ENCODE peak calls at places on chromosomes 2 and 18, in five cellular contexts. One of them, this sample, is unnamed.

GRCh38 chr2:203873921-203874631 is 6.5 kb downstream of the CTLA4 start:
- DNase-seq in upper lobe of right lung: no peak
- DNase-seq in fibroblast of lung: no peak
- DNase-seq in endothelial cell of umbilical vein: no peak
- DNase-seq in right atrium auricular region: no peak
- DNase-seq in this sample: no peak

GRCh38 chr18:72419914-72420313 is 124.2 kb downstream of the CBLN2 start:
- DNase-seq in upper lobe of right lung: no peak
- DNase-seq in fibroblast of lung: peak; percentile 63
- DNase-seq in right atrium auricular region: no peak
- DNase-seq in endothelial cell of umbilical vein: no peak
- DNase-seq in this sample: no peak

GRCh38 chr2:178309541-178309940 is 115.2 kb downstream of the OSBPL6 start:
- DNase-seq in right atrium auricular region: no peak
- DNase-seq in upper lobe of right lung: no peak
- DNase-seq in fibroblast of lung: no peak
- DNase-seq in endothelial cell of umbilical vein: peak; percentile 14
- DNase-seq in this sample: no peak

GRCh38 chr2:9652898-9653479 is 22.2 kb upstream of the YWHAQ start:
- DNase-seq in endothelial cell of umbilical vein: no peak
- DNase-seq in upper lobe of right lung: no peak
- DNase-seq in right atrium auricular region: no peak
- DNase-seq in fibroblast of lung: no peak
- DNase-seq in this sample: no peak

GRCh38 chr18:50162486-50163304 is 32.3 kb downstream of the MYO5B start:
- DNase-seq in fibroblast of lung: peak; percentile 43
- DNase-seq in endothelial cell of umbilical vein: no peak
- DNase-seq in right atrium auricular region: no peak
- DNase-seq in upper lobe of right lung: no peak
- DNase-seq in this sample: no peak

GRCh38 chr2:8514748-8515389 is 167.0 kb upstream of the ID2 start:
- DNase-seq in endothelial cell of umbilical vein: no peak
- DNase-seq in upper lobe of right lung: no peak
- DNase-seq in fibroblast of lung: no peak
- DNase-seq in right atrium auricular region: no peak
- DNase-seq in this sample: no peak

GRCh38 chr2:215749092-215749957 is 264.0 kb downstream of the MREG start:
- DNase-seq in endothelial cell of umbilical vein: no peak
- DNase-seq in right atrium auricular region: peak; percentile 93
- DNase-seq in fibroblast of lung: peak; percentile 35
- DNase-seq in upper lobe of right lung: peak; percentile 94
- DNase-seq in this sample: no peak

GRCh38 chr2:204665244-204665643 is 120.0 kb downstream of the PARD3B start:
- DNase-seq in endothelial cell of umbilical vein: no peak
- DNase-seq in upper lobe of right lung: no peak
- DNase-seq in fibroblast of lung: peak; percentile 90
- DNase-seq in right atrium auricular region: no peak
- DNase-seq in this sample: no peak

GRCh38 chr2:28327963-28328922 is 64.4 kb upstream of the FOSL2 start:
- DNase-seq in right atrium auricular region: no peak
- DNase-seq in upper lobe of right lung: no peak
- DNase-seq in fibroblast of lung: peak; percentile 41
- DNase-seq in endothelial cell of umbilical vein: no peak
- DNase-seq in this sample: no peak

GRCh38 chr2:28623582-28624405 is 127.8 kb upstream of the PPP1CB start:
- DNase-seq in endothelial cell of umbilical vein: no peak
- DNase-seq in upper lobe of right lung: no peak
- DNase-seq in right atrium auricular region: no peak
- DNase-seq in fibroblast of lung: no peak
- DNase-seq in this sample: no peak

GRCh38 chr18:45958730-45959129 is 8.4 kb downstream of the EPG5 start:
- DNase-seq in fibroblast of lung: peak; percentile 59
- DNase-seq in upper lobe of right lung: no peak
- DNase-seq in endothelial cell of umbilical vein: no peak
- DNase-seq in right atrium auricular region: no peak
- DNase-seq in this sample: no peak

GRCh38 chr2:37809525-37809924 is 115.6 kb upstream of the RMDN2 start:
- DNase-seq in fibroblast of lung: peak; percentile 50
- DNase-seq in upper lobe of right lung: no peak
- DNase-seq in endothelial cell of umbilical vein: peak; percentile 77
- DNase-seq in right atrium auricular region: no peak
- DNase-seq in this sample: peak; percentile 42

GRCh38 chr18:75067996-75068645 is 140.8 kb downstream of the PTGR3 start:
- DNase-seq in fibroblast of lung: no peak
- DNase-seq in endothelial cell of umbilical vein: no peak
- DNase-seq in right atrium auricular region: no peak
- DNase-seq in upper lobe of right lung: no peak
- DNase-seq in this sample: no peak

GRCh38 chr2:238061310-238062202 is 755 bp downstream of the SCLY start:
- DNase-seq in upper lobe of right lung: no peak
- DNase-seq in endothelial cell of umbilical vein: peak; percentile 30
- DNase-seq in fibroblast of lung: peak; percentile 34
- DNase-seq in right atrium auricular region: peak; percentile 60
- DNase-seq in this sample: peak; percentile 55

GRCh38 chr2:204538179-204539009 is 6.9 kb upstream of the PARD3B start:
- DNase-seq in right atrium auricular region: no peak
- DNase-seq in endothelial cell of umbilical vein: peak; percentile 93
- DNase-seq in fibroblast of lung: peak; percentile 45
- DNase-seq in upper lobe of right lung: no peak
- DNase-seq in this sample: peak; percentile 67

GRCh38 chr2:145777297-145777696 is 1257.4 kb upstream of the ZEB2 start:
- DNase-seq in endothelial cell of umbilical vein: no peak
- DNase-seq in upper lobe of right lung: no peak
- DNase-seq in fibroblast of lung: peak; percentile 55
- DNase-seq in right atrium auricular region: no peak
- DNase-seq in this sample: no peak

GRCh38 chr2:30514134-30514860 is 67.3 kb downstream of the LCLAT1 start:
- DNase-seq in endothelial cell of umbilical vein: peak; percentile 5
- DNase-seq in right atrium auricular region: no peak
- DNase-seq in fibroblast of lung: peak; percentile 56
- DNase-seq in upper lobe of right lung: no peak
- DNase-seq in this sample: peak; percentile 14

GRCh38 chr2:109702250-109702985 is 88.3 kb downstream of the SOWAHC start:
- DNase-seq in upper lobe of right lung: no peak
- DNase-seq in fibroblast of lung: peak; percentile 93
- DNase-seq in right atrium auricular region: no peak
- DNase-seq in endothelial cell of umbilical vein: no peak
- DNase-seq in this sample: no peak

GRCh38 chr2:59034791-59035190 is 793.7 kb upstream of the FANCL start:
- DNase-seq in upper lobe of right lung: no peak
- DNase-seq in right atrium auricular region: no peak
- DNase-seq in fibroblast of lung: peak; percentile 1
- DNase-seq in endothelial cell of umbilical vein: no peak
- DNase-seq in this sample: no peak

GRCh38 chr2:37588316-37588777 is 83.1 kb downstream of the CDC42EP3 start:
- DNase-seq in endothelial cell of umbilical vein: peak; percentile 20
- DNase-seq in fibroblast of lung: peak; percentile 74
- DNase-seq in right atrium auricular region: no peak
- DNase-seq in upper lobe of right lung: no peak
- DNase-seq in this sample: no peak

GRCh38 chr2:162085090-162085891 is 11.3 kb upstream of the DPP4 start:
- DNase-seq in upper lobe of right lung: no peak
- DNase-seq in fibroblast of lung: peak; percentile 97
- DNase-seq in right atrium auricular region: no peak
- DNase-seq in endothelial cell of umbilical vein: no peak
- DNase-seq in this sample: no peak

GRCh38 chr18:6949800-6950586 is 167.6 kb downstream of the LAMA1 start:
- DNase-seq in fibroblast of lung: no peak
- DNase-seq in endothelial cell of umbilical vein: no peak
- DNase-seq in right atrium auricular region: no peak
- DNase-seq in upper lobe of right lung: no peak
- DNase-seq in this sample: no peak

DNA sequence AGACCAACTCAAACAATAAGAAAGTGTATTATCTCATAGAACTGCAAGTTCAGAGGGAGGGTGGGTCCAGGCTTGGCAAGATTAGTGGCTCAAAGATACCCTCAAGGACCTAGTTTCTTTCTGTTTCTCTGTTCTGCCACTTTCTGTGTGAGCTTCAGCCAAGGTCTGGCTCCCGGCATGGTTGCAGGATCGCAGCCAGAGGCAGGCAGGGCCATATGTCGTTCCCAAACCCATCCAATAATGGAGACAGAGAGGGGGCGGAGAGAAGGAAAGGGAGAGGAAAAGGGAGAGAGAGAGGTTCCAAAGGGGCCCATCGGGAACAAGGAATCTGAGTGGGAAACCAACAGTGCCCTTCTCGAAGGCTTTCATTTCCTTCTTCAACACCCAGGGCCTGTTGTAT is 169.1 kb upstream of the NCK2 start:
- DNase-seq in right atrium auricular region: no peak
- DNase-seq in upper lobe of right lung: no peak
- DNase-seq in endothelial cell of umbilical vein: no peak
- DNase-seq in fibroblast of lung: no peak
- DNase-seq in this sample: no peak
- H3K4me3 ChIP-seq in right atrium auricular region: no peak overlapping the region
- H3K4me3 ChIP-seq in upper lobe of right lung: no peak overlapping the region
- H3K4me3 ChIP-seq in endothelial cell of umbilical vein: no peak overlapping the region
- H3K4me3 ChIP-seq in fibroblast of lung: peak overlapping the region; percentile 40
- H3K4me3 ChIP-seq in this sample: no peak overlapping the region

DNA sequence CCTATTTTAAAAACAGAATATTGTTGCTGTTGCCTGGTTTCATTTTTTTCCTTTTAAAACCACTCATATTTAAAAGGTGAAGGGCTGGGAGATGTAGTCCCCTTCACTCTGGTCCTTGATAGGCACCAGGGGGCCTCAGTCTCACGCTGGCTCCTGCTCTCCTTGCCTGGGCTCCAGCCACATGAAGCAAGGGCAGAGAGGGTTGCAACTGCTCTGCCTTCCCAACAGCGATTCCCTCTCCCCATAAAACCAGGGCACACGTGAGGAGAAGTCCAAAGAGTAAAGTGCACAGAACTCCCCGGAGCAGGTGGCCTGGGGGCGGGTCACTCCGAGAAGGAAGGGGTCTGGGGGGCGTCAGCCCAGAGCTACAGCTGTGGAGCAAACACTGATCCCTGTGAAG is 12.8 kb downstream of the TMEM127 start:
- DNase-seq in upper lobe of right lung: no peak
- DNase-seq in endothelial cell of umbilical vein: no peak
- DNase-seq in fibroblast of lung: no peak
- DNase-seq in right atrium auricular region: no peak
- DNase-seq in this sample: no peak
- H3K36me3 ChIP-seq in upper lobe of right lung: peaks cover 55% of the 10 kb centered on the region
- H3K36me3 ChIP-seq in endothelial cell of umbilical vein: peaks cover 5% of the 10 kb centered on the region
- H3K36me3 ChIP-seq in fibroblast of lung: peaks cover 15% of the 10 kb centered on the region
- H3K36me3 ChIP-seq in right atrium auricular region: peaks cover 42% of the 10 kb centered on the region
- H3K36me3 ChIP-seq in this sample: peaks cover 11% of the 10 kb centered on the region

GRCh38 chr2:11129598-11130449 is 25.4 kb upstream of the SLC66A3 start:
- DNase-seq in endothelial cell of umbilical vein: no peak
- DNase-seq in upper lobe of right lung: peak; percentile 90
- DNase-seq in right atrium auricular region: no peak
- DNase-seq in fibroblast of lung: peak; percentile 27
- DNase-seq in this sample: peak; percentile 71
- TF ChIP-seq CTCF in endothelial cell of umbilical vein: peak; percentile 20
- TF ChIP-seq CTCF in upper lobe of right lung: peak; percentile 39
- TF ChIP-seq CTCF in right atrium auricular region: no peak
- TF ChIP-seq CTCF in fibroblast of lung: no peak
- TF ChIP-seq CTCF in this sample: peak; percentile 55

GRCh38 chr18:23994361-23994902 is 20.1 kb upstream of the TTC39C start:
- DNase-seq in fibroblast of lung: peak; percentile 92
- DNase-seq in upper lobe of right lung: no peak
- DNase-seq in right atrium auricular region: peak; percentile 81
- DNase-seq in endothelial cell of umbilical vein: peak; percentile 58
- DNase-seq in this sample: peak; percentile 22

GRCh38 chr18:23992119-23992940 is 22.2 kb upstream of the TTC39C start:
- DNase-seq in right atrium auricular region: no peak
- DNase-seq in fibroblast of lung: peak; percentile 82
- DNase-seq in upper lobe of right lung: no peak
- DNase-seq in endothelial cell of umbilical vein: no peak
- DNase-seq in this sample: no peak

GRCh38 chr18:23995180-23995579 is 19.4 kb upstream of the TTC39C start:
- DNase-seq in fibroblast of lung: no peak
- DNase-seq in endothelial cell of umbilical vein: no peak
- DNase-seq in right atrium auricular region: no peak
- DNase-seq in upper lobe of right lung: no peak
- DNase-seq in this sample: no peak

GRCh38 chr18:23990474-23991410 is 23.8 kb upstream of the TTC39C start:
- DNase-seq in right atrium auricular region: no peak
- DNase-seq in fibroblast of lung: peak; percentile 61
- DNase-seq in upper lobe of right lung: no peak
- DNase-seq in endothelial cell of umbilical vein: no peak
- DNase-seq in this sample: no peak

DNA sequence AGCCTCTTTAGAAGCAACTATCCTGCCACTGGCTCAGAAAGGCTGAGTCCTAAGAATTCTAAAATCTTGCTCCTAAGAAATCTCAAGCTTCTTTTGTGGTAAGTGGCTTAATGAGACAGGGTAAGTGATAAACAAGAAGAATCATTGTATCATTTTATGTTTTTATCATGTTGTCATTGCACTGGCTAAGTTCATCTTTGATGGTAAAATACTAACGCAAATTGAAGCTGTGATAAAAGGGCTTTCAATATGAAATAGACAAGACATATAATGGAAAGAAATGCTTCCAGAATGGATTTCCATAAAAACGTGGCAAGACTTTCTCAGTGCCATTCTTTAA is 21.6 kb upstream of the TTC39C start:
- DNase-seq in fibroblast of lung: no peak
- DNase-seq in right atrium auricular region: no peak
- DNase-seq in endothelial cell of umbilical vein: no peak
- DNase-seq in upper lobe of right lung: no peak
- DNase-seq in this sample: no peak
- H3K4me3 ChIP-seq in fibroblast of lung: no peak overlapping the region
- H3K4me3 ChIP-seq in right atrium auricular region: no peak overlapping the region
- H3K4me3 ChIP-seq in endothelial cell of umbilical vein: no peak overlapping the region
- H3K4me3 ChIP-seq in upper lobe of right lung: no peak overlapping the region
- H3K4me3 ChIP-seq in this sample: no peak overlapping the region

This sample was measured in A673.